ENCODE peak calls at places on chromosome 2, in seven cellular contexts. A, J, B, D, P, V and M are unnamed samples.

GRCh38 chr2:203436496-203436895 is 98.6 kb downstream of the RAPH1 start:
- DNase-seq in A (no peak), P (no peak), D (no peak), V (no peak), J (no peak), B (no peak), M (no peak)

GRCh38 chr2:99607454-99607853 is 117.6 kb upstream of the REV1 start:
- DNase-seq in D (no peak), V (no peak), J (no peak), A (no peak), B (no peak), P (no peak), M (no peak)

GRCh38 chr2:129801575-129801974 is 177.9 kb upstream of the RAB6C start:
- DNase-seq in D (no peak), B (no peak), P (no peak), A (no peak), J (no peak), V (peak), M (no peak)

GRCh38 chr2:135909976-135910375 is 33.7 kb upstream of the MCM6 start:
- DNase-seq in J (no peak), B (no peak), D (no peak), A (no peak), V (no peak), P (no peak), M (peak)

GRCh38 chr2:25684577-25684976 is 11.2 kb upstream of the DTNB start:
- DNase-seq in B (no peak), A (no peak), J (no peak), P (no peak), V (no peak), D (no peak), M (no peak)

GRCh38 chr2:19488009-19488691 is 129.7 kb upstream of the OSR1 start:
- DNase-seq in P (peak), D (no peak), V (no peak), A (peak), B (no peak), J (no peak), M (no peak)

GRCh38 chr2:175884673-175885393 is 117.2 kb downstream of the LNPK start:
- DNase-seq in P (no peak), B (no peak), D (no peak), V (no peak), J (no peak), A (no peak), M (no peak)

GRCh38 chr2:107693604-107694003 is 133.1 kb upstream of the RGPD4 start:
- DNase-seq in J (no peak), D (no peak), V (no peak), A (no peak), B (no peak), P (no peak), M (no peak)

GRCh38 chr2:236785611-236786057 is 216.0 kb downstream of the ACKR3 start:
- DNase-seq in D (no peak), V (no peak), B (no peak), P (no peak), A (no peak), J (no peak), M (peak)

GRCh38 chr2:191436368-191437055 is 191.3 kb downstream of the MYO1B start:
- DNase-seq in A (no peak), B (no peak), J (no peak), P (peak), V (peak), D (no peak), M (no peak)

GRCh38 chr2:239813261-239814135 is 211.6 kb downstream of the NDUFA10 start:
- DNase-seq in B (no peak), V (no peak), P (no peak), J (no peak), D (no peak), A (no peak), M (peak)

GRCh38 chr2:169585673-169586072 is 1.5 kb downstream of the PPIG start:
- DNase-seq in P (no peak), A (no peak), V (no peak), J (no peak), D (no peak), B (no peak), M (peak)

GRCh38 chr2:102103992-102104871 is 38.3 kb upstream of the IL1R1 start:
- DNase-seq in A (no peak), V (no peak), J (no peak), P (no peak), D (no peak), B (no peak), M (peak)

GRCh38 chr2:29747786-29748470 is 173.5 kb downstream of the ALK start:
- DNase-seq in V (no peak), B (no peak), A (peak), J (no peak), P (peak), D (no peak), M (no peak)
- TF ChIP-seq POLR2AphosphoS5 in V (peak), B (no peak), A (peak), J (no peak), P (no peak), D (no peak), M (no peak)

DNA sequence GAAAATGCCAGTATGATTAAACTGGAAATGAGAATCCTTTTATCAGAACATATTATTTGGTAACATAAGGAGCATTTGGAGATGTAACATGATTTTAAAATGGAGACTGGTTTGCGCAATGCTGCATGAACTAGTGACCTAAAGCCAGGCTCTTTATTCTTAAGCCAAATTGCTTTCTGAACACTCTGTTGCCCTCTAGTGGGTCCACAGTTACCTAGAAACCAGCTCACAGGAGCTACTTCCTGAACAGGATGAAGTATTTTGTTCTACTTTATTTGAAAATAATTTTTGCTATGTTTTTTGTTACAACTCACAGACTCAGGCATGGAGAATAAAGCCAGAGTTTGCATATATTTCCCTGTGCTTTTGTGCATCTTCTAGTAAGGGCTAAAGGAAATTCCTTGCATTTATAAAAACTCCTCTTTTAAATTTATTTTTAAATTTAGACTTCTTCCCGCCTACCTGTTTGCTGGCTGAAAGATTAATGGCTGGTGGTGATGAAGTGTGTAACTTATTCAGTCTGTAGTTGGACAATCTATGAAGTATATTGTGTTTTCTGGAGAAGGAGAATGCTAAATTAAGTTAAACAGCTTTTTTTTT is 146.7 kb downstream of the PARD3B start:
- DNase-seq in V (peak), A (peak), J (peak), B (peak), P (peak), D (peak), M (peak)
- H3K9ac ChIP-seq in V (no peak), A (no peak), J (no peak), B (no peak), P (no peak), D (no peak), M (no peak)

DNA sequence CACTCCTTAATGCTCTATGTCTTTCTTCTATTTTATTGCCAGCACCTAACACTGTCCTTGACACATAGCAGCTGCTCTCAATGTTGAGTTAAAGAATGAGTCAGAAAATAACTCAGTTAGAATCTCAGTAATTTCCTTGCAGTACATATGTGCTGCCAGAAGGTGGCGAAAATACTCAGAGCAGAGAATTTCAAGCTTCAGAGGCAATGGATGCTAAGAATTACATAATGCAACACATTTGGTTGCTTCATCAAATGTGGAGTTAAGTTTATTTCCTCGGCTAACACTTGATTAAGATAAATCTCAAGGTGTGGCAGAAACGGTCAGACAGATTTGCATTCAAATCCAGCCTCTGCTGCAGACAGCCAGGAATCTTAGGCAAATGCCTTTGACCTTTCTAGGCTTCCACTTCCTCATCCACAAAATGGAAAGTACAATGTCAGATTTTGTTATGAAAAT is 105.6 kb downstream of the VSNL1 start:
- DNase-seq in B (peak), V (peak), D (no peak), A (peak), J (peak), P (peak), M (peak)
- TF ChIP-seq POLR2AphosphoS5 in B (no peak), V (peak), D (no peak), A (no peak), J (no peak), P (no peak), M (no peak)

DNA sequence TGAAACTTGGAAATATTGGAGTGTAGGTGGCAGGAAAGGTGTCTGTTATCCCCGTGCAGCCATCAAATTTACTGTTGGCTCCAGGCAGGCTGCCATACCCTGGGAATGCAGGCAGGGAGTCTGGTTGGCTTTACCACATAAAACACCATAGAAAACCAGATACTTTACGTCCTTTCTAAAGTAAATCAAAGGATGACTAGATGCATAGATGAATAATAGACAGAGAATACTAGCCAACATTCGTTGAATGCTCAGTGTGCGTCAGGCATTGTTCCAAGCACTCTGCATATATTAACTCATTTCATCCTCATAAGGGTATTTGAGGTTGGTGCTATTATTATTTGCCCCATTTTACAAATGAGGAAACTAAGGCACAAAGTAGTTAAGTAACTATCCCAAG is 65.2 kb downstream of the VSNL1 start:
- DNase-seq in V (no peak), B (no peak), J (no peak), A (no peak), D (no peak), P (no peak), M (no peak)
- H3K9ac ChIP-seq in V (no peak), B (no peak), J (no peak), A (no peak), D (no peak), P (no peak), M (no peak)

DNA sequence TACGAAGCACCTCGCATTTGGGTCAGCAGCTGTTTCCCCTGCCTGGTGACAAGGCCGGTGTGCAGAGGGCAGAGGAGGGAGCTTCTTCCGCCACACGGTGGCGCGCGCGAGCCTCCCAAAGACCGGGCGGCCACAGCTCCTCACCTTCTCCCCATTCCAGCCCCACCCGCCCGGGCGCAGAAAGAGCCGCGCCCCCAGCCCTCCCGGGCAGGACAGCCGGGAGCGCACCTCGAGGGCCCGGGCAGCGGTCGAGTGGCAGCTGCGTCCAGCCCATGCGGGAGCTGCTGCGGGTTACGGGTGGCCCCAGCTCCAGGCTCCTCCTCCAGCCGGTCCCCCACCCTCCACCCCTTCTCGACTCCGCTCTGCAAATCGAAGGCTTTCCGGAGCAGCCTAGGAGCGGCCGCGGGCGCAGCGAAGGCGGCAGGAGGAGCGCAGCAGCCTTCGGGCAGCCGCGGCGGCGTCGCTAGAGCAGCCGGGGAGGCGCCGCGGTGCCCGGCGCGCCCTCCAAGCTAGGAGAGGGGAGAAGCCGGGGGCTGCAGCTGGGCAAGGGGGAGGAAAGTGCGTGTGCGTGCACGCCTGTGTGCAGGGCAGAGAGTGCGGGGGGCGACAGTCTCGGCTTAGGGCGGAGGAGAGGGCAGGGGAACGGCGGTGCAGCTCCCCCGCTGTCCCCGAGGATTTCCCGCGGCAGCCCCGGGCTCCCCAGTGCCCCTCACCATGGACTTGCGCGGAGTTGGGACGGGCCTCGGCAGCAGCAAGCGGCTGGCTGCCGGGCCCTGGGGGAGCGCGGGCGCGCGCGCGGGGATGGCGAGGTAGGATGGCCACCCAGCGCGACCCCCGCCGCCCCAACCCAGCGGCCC is at the start of gene CCDC85A:
- DNase-seq in V (peak), D (peak), B (peak), J (no peak), P (peak), A (peak), M (peak)
- TF ChIP-seq POLR2AphosphoS5 in V (no peak), D (no peak), B (no peak), J (no peak), P (no peak), A (no peak), M (peak)

GRCh38 chr2:120291464-120292311 is 39.0 kb downstream of the RALB start:
- DNase-seq in J (no peak), A (peak), V (no peak), D (no peak), B (peak), P (no peak), M (no peak)
- H3K9ac ChIP-seq in J (no peak), A (peak), V (no peak), D (no peak), B (no peak), P (no peak), M (no peak)

DNA sequence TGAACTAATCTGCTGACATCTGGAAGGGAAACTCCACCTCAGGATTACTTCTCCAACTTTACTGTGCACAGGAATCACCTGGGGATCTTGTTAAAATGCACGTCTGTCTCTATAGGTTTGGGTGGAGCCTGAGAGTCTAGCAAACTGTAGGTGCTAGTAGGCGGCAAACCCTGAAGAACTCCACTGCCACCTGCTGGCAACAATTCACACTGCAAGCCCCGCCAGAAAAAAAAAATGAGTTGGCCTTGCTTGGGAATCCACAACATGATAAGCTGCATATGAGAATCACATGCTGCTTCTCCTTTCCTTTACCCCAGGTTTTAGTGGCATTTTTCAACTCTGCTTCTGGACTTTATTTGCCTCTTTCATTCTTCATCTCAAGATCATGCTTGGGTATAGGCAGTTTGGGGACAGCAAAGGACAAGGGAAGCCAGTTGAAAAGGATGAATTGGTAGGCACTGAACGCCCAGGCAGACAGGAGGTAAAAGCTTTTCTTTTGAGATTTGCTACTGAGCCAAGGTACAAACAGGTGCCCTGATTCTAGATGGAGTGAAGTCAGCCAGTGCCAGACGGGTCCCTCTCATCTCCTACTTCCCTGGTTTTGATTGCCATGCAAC is 88.8 kb downstream of the VIT start:
- DNase-seq in B (peak), V (peak), D (peak), J (peak), A (peak), P (peak), M (peak)
- TF ChIP-seq POLR2AphosphoS5 in B (no peak), V (no peak), D (no peak), J (no peak), A (no peak), P (no peak), M (no peak)

DNA sequence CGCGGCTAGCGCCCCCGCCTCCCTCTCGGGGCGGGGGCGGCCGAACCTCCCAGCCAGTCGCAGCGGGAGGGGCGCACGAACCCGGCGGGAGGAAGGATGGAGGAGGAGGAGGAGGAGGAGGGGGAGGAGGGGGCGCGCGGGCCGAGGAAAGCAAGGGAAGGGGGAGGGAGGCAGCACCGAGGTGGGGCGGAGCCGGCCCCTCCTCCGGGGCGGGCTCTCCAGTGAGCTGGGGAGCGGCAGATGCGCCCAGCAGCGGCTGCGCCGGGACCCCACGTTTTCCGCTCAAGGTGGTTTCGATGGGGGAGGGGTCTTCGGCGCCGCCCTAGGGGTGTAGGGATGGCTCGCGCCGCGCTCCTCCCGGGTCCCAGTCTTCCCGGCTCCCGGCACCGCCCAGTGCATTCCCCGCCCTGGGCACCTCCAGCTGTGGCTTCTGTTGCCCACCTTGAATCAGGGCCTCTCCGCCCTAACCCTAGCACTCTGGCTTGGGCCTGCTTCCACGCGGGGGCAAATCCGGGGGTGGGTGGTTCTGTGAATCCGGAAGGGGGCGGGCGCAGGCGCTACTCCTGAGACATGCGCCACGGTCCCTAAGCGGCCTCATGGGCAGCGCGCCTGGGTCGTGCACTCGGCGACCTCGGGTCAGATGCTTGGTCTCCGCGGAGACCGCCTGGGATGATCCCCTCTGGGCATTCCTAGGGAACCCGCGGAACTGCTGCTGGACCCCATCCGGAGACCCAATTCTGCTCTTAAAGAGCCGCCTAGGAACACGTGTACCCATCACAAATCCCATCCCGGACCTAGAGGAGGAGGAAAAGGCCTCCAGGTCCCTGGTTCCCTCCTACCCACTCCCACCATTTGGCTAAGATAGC is at the start of gene FBXO41:
- DNase-seq in D (peak), A (no peak), J (no peak), P (peak), B (peak), V (peak), M (no peak)
- H3K9ac ChIP-seq in D (peak), A (peak), J (peak), P (peak), B (peak), V (peak), M (no peak)

DNA sequence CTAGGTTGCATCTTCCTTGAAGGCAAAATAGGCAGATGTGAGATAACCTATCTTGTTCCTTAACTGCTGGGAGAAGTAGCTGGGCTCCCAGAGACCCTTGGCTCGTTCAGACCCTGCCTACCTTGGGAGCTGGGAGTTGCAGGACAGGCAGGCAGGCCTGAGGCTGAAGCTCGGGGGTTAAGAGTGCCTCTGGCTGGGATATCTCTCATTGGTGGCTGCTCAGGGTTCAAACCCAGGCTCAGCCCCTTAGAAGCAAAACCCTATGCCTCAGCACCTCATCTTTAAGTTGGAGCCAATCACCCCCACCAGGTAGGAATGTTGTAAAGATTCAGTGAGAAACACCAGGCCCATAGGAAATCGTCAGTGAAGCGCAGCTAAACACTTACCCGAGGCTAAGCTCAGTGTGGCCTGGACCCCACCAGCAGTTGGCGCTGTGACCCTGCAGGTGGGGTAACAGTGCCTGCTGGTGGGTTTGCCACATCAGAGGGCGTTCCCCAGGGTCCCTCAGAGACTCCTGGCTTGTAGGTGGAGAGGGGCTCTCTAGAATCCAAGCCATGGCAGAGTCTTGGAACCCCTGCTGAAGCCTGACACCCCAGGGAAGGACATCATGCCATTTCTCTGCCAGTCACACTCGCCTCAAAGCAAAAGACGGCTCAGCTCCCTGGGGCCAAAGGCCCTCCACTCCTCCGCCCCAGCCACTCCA is 54.6 kb upstream of the GPR17 start:
- DNase-seq in J (no peak), P (peak), V (peak), B (peak), A (peak), D (peak), M (peak)
- TF ChIP-seq POLR2AphosphoS5 in J (no peak), P (no peak), V (no peak), B (no peak), A (no peak), D (no peak), M (peak)

DNA sequence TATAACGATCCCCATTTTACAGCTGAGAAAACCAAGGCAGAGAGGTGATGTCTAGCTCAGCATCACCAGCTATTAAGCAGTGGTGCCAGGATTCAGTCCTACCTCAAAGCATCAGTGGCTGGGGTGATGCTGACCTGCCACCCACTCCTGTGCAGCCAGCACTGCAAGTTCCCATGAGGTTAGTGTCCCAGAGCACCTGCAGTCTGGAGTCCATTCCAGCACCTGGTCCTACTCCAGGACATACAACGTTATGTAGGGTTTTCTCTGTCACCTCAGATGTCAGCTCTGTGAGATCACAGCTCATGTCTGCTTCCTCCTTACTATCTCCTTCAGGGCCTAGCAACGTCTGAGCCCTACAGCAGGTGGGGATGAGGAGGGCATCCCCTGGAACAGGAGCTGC is 328.0 kb upstream of the HS6ST1 start:
- DNase-seq in V (no peak), J (no peak), D (no peak), A (no peak), P (no peak), B (no peak), M (no peak)
- H3K9ac ChIP-seq in V (no peak), J (no peak), D (no peak), A (no peak), P (no peak), B (no peak), M (no peak)